ENCODE peak calls at places on chromosomes 1 and 21, in six cellular contexts. A, U, X, B, W and Y are unnamed samples.

GRCh38 chr1:156639601-156640101 is 2.3 kb upstream of the BCAN start:
- DNase-seq in B (no peak), A (no peak), X (no peak), U (no peak), W (no peak), Y (no peak)

GRCh38 chr1:195763907-195764183 is 844.4 kb downstream of the KCNT2 start:
- DNase-seq in B (no peak), X (no peak), W (no peak), A (no peak), U (no peak), Y (no peak)

GRCh38 chr1:3007298-3008147 is 13.7 kb upstream of the ACTRT2 start:
- DNase-seq in X (peak), A (no peak), U (no peak), W (no peak), B (no peak), Y (no peak)

GRCh38 chr1:53633073-53633704 is 105.8 kb downstream of the GLIS1 start:
- DNase-seq in X (no peak), B (no peak), U (no peak), W (no peak), A (no peak), Y (no peak)

GRCh38 chr1:150409504-150410362 is 45.8 kb downstream of the RPRD2 start:
- DNase-seq in W (no peak), X (no peak), U (no peak), B (peak), A (no peak), Y (no peak)

GRCh38 chr1:179881642-179882252 is 338 bp upstream of the TOR1AIP1 start:
- DNase-seq in B (peak), A (peak), W (peak), U (peak), X (no peak), Y (peak)

GRCh38 chr21:33064623-33064996 is 5.3 kb upstream of the OLIG1 start:
- DNase-seq in W (no peak), X (no peak), B (no peak), A (no peak), U (no peak), Y (no peak)

GRCh38 chr1:178613271-178613945 is 100.5 kb downstream of the TEX35 start:
- DNase-seq in B (no peak), W (no peak), X (no peak), U (no peak), A (no peak), Y (no peak)

GRCh38 chr1:97603218-97603617 is 317.6 kb downstream of the DPYD start:
- DNase-seq in A (no peak), X (no peak), B (no peak), U (no peak), W (no peak), Y (no peak)

GRCh38 chr21:27301216-27301615 is 334.3 kb upstream of the ADAMTS5 start:
- DNase-seq in W (no peak), X (no peak), U (peak), A (no peak), B (peak), Y (no peak)

GRCh38 chr1:153550398-153550758 is 1.3 kb upstream of the S100A3 start:
- DNase-seq in B (no peak), A (no peak), X (no peak), W (no peak), U (no peak), Y (no peak)

GRCh38 chr1:34754878-34755637 is at the start of gene GJB5:
- DNase-seq in B (no peak), X (no peak), A (no peak), U (no peak), W (no peak), Y (no peak)

GRCh38 chr1:230215049-230215448 is 148.0 kb downstream of the GALNT2 start:
- DNase-seq in A (peak), U (peak), W (peak), X (peak), B (peak), Y (peak)

GRCh38 chr1:77400781-77401180 is 119.0 kb downstream of the AK5 start:
- DNase-seq in W (no peak), X (no peak), A (no peak), B (no peak), U (no peak), Y (peak)

GRCh38 chr1:93734999-93735398 is 53.4 kb upstream of the BCAR3 start:
- DNase-seq in A (no peak), B (peak), U (no peak), X (no peak), W (no peak), Y (no peak)

GRCh38 chr1:245124644-245125043 is 30.1 kb upstream of the KIF26B start:
- DNase-seq in B (no peak), X (no peak), U (no peak), A (no peak), W (no peak), Y (no peak)

GRCh38 chr1:201295346-201295745 is 12.0 kb downstream of the PKP1 start:
- DNase-seq in X (no peak), B (no peak), A (no peak), W (no peak), U (no peak), Y (no peak)

GRCh38 chr21:18041012-18041411 is 203.6 kb upstream of the CHODL start:
- DNase-seq in B (peak), X (no peak), U (no peak), A (no peak), W (no peak), Y (no peak)

GRCh38 chr1:218304281-218305039 is 19.4 kb downstream of the RRP15 start:
- DNase-seq in U (no peak), A (no peak), B (peak), W (peak), X (no peak), Y (peak)

GRCh38 chr1:235597867-235598553 is 51.6 kb downstream of the GNG4 start:
- DNase-seq in W (no peak), B (peak), U (peak), X (no peak), A (no peak), Y (peak)

GRCh38 chr1:2340918-2341254 is 50.5 kb downstream of the MORN1 start:
- DNase-seq in A (no peak), X (no peak), W (no peak), U (no peak), B (no peak), Y (no peak)

GRCh38 chr1:202272446-202272845 is 69.3 kb downstream of the UBE2T start:
- DNase-seq in U (no peak), A (no peak), W (no peak), B (no peak), X (no peak), Y (no peak)

GRCh38 chr1:180611016-180611930 is 20.5 kb upstream of the XPR1 start:
- DNase-seq in X (no peak), A (no peak), W (peak), U (no peak), B (peak), Y (no peak)

GRCh38 chr1:218558411-218558810 is 213.3 kb downstream of the TGFB2 start:
- DNase-seq in W (no peak), X (no peak), U (no peak), A (no peak), B (no peak), Y (no peak)

GRCh38 chr1:99119193-99119592 is 114.5 kb upstream of the PLPPR5 start:
- DNase-seq in W (no peak), A (no peak), U (no peak), B (peak), X (no peak), Y (no peak)

GRCh38 chr1:213366141-213366831 is 315.2 kb downstream of the RPS6KC1 start:
- DNase-seq in X (no peak), A (no peak), B (no peak), U (no peak), W (no peak), Y (no peak)

GRCh38 chr1:162159515-162159914 is 90.0 kb downstream of the NOS1AP start:
- DNase-seq in B (no peak), W (no peak), U (no peak), X (no peak), A (no peak), Y (no peak)

GRCh38 chr1:160046494-160047115 is 14.8 kb upstream of the PIGM start:
- DNase-seq in A (no peak), B (peak), U (no peak), X (peak), W (peak), Y (peak)

GRCh38 chr1:225962440-225962975 is 21.5 kb upstream of the LEFTY2 start:
- DNase-seq in X (peak), U (no peak), W (peak), B (peak), A (no peak), Y (no peak)

GRCh38 chr1:33612877-33613487 is 140.5 kb downstream of the ZSCAN20 start:
- DNase-seq in A (no peak), X (peak), U (peak), W (peak), B (peak), Y (peak)

GRCh38 chr1:162463021-162463420 is 34.6 kb upstream of the UHMK1 start:
- DNase-seq in X (no peak), U (no peak), W (no peak), B (no peak), A (no peak), Y (no peak)

GRCh38 chr1:69645477-69645876 is 77.8 kb downstream of the LRRC7 start:
- DNase-seq in B (no peak), X (no peak), U (no peak), W (no peak), A (no peak), Y (no peak)

GRCh38 chr21:21096956-21097355 is 98.7 kb downstream of the NCAM2 start:
- DNase-seq in W (no peak), A (no peak), B (no peak), X (no peak), U (no peak), Y (no peak)

GRCh38 chr1:20719261-20719660 is 1.5 kb upstream of the KIF17 start:
- DNase-seq in A (no peak), X (peak), U (no peak), W (no peak), B (no peak), Y (no peak)

GRCh38 chr1:201754353-201754752 is 74.6 kb upstream of the IPO9 start:
- DNase-seq in A (no peak), W (no peak), U (no peak), B (peak), X (no peak), Y (no peak)

GRCh38 chr21:29077651-29078090 is 4.2 kb upstream of the CCT8 start:
- DNase-seq in U (no peak), A (no peak), X (no peak), B (peak), W (no peak), Y (no peak)

GRCh38 chr1:162029205-162029604 is 5.5 kb upstream of the OLFML2B start:
- DNase-seq in U (no peak), W (no peak), A (no peak), B (no peak), X (no peak), Y (no peak)

GRCh38 chr1:205340674-205341073 is 16.0 kb downstream of the KLHDC8A start:
- DNase-seq in A (no peak), B (no peak), W (no peak), U (no peak), X (no peak), Y (no peak)

GRCh38 chr1:205345761-205346160 is 11.0 kb downstream of the KLHDC8A start:
- DNase-seq in A (no peak), U (no peak), X (no peak), B (no peak), W (no peak), Y (no peak)

GRCh38 chr1:205344010-205344808 is 12.5 kb downstream of the KLHDC8A start:
- DNase-seq in A (no peak), W (no peak), X (peak), B (no peak), U (no peak), Y (no peak)

GRCh38 chr1:205346956-205347574 is 9.7 kb downstream of the KLHDC8A start:
- DNase-seq in B (no peak), X (no peak), W (no peak), A (no peak), U (no peak), Y (no peak)

GRCh38 chr1:205343431-205344009 is 13.2 kb downstream of the KLHDC8A start:
- DNase-seq in W (no peak), X (peak), A (no peak), B (no peak), U (no peak), Y (no peak)
- H3K4me3 ChIP-seq in W (peak), X (no peak), A (peak), B (no peak), U (no peak), Y (peak)

GRCh38 chr1:59045137-59045536 is 251.8 kb upstream of the FGGY start:
- DNase-seq in A (no peak), W (no peak), X (no peak), U (no peak), B (no peak), Y (no peak)

GRCh38 chr1:59046134-59046533 is 250.8 kb upstream of the FGGY start:
- DNase-seq in W (no peak), A (no peak), X (no peak), U (no peak), B (peak), Y (no peak)

GRCh38 chr1:59045636-59046035 is 251.3 kb upstream of the FGGY start:
- DNase-seq in A (no peak), B (no peak), U (no peak), X (no peak), W (no peak), Y (no peak)

GRCh38 chr1:59044535-59045121 is 252.3 kb upstream of the FGGY start:
- DNase-seq in B (no peak), W (no peak), X (no peak), U (no peak), A (no peak), Y (no peak)

GRCh38 chr1:59046730-59047157 is 250.2 kb upstream of the FGGY start:
- DNase-seq in B (no peak), A (no peak), U (no peak), W (no peak), X (no peak), Y (no peak)
- TF ChIP-seq CTCF in B (no peak), A (no peak), U (peak), W (no peak), X (no peak), Y (peak)

DNA sequence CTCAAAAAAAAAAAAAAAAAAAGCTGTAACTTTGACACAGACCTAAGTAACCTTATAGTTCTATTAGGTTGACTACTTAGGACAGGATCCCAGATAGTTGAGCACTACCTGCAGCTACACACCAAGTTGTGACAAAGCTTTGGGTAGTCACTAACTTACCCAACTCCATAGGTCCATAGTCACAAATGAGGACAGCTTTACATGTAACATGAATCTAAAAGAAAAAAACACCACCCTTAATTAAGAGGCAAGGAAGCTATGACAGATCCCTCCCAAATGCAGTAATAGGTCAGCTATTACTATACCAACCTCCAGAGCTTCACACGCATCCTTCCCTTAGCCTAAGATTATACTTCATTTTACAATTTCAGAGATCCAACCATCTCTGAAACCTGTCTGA is 12.7 kb upstream of the RAB42 start:
- DNase-seq in A (no peak), W (no peak), X (no peak), U (no peak), B (peak), Y (no peak)
- H3K4me3 ChIP-seq in A (no peak), W (no peak), X (no peak), U (peak), B (peak), Y (peak)

DNA sequence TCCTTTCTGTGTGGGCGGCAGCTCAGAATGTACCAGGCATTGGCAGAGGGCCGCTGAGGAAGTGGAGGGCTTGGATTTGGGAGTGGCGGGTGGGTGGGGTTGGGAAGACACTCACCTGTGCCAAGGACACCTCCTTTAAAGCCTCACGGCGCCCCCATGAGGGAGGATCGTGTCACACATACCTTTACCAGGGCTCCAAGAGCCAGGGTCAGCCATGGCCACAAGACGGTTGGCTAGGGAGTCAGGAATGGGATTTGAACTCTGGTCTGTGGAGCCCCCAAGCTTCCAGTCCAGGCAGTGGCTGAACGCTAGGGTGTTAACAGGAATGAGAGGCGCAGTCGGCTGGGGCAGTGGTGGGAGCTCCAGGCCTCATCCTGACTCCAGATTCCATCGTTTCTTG is 4.6 kb downstream of the NBL1 start:
- DNase-seq in W (no peak), U (no peak), A (no peak), X (peak), B (peak), Y (no peak)
- TF ChIP-seq CTCF in W (peak), U (peak), A (no peak), X (peak), B (peak), Y (peak)

GRCh38 chr1:224782601-224783000 is 146.9 kb upstream of the DNAH14 start:
- DNase-seq in A (no peak), W (no peak), B (no peak), U (no peak), X (no peak), Y (no peak)

GRCh38 chr1:224781800-224782199 is 147.7 kb upstream of the DNAH14 start:
- DNase-seq in U (no peak), W (no peak), B (no peak), A (no peak), X (no peak), Y (no peak)

GRCh38 chr1:224784606-224785328 is 144.7 kb upstream of the DNAH14 start:
- DNase-seq in W (no peak), X (no peak), A (no peak), U (peak), B (peak), Y (peak)

GRCh38 chr1:224780736-224781135 is 148.7 kb upstream of the DNAH14 start:
- DNase-seq in B (no peak), X (no peak), A (no peak), W (no peak), U (no peak), Y (no peak)

GRCh38 chr1:224783006-224783651 is 146.3 kb upstream of the DNAH14 start:
- DNase-seq in A (no peak), B (no peak), W (no peak), X (no peak), U (no peak), Y (no peak)
- H3K4me3 ChIP-seq in A (no peak), B (no peak), W (no peak), X (no peak), U (no peak), Y (no peak)

DNA sequence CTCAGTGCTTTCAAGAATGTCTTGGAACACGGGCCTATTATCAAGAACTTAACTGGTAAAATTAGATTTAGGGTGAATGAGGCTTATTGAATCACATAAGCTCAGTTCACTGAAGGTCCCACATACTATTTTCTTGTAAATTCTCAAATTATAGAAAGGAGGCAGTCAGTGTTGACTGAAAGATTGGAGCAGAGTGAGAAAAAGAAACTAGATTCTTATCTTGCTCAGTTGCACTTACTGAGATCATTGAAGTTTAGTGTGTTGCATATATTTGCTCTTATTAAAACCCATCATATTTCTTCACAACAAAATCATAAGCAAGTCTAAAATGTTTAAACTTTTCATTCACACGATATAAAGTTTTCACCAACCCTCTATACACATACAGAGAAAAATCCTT is 3.9 kb upstream of the RGS1 start:
- DNase-seq in A (no peak), B (no peak), X (no peak), U (no peak), W (no peak), Y (no peak)
- TF ChIP-seq CTCF in A (no peak), B (no peak), X (no peak), U (no peak), W (no peak), Y (no peak)

DNA sequence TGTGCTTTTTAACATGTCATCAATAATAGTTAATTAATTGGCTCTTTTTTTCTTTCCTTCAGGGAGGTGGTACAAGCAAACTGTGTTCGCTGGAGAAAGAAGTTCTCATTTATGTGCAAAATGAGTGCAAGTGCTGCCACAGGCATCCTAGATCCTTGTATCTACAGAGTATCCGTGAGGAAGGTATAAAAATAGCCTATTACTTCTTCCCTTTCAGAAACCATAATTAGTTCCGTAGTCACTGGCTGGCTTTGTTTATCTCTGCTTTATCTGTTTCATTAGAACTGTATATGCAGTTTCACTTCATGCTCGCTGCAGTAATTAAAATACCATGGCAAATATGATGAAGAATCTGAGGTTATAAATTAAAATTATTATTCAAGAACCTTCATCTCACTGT is 40.6 kb downstream of the EEIG2 start:
- DNase-seq in X (no peak), W (no peak), A (no peak), U (no peak), B (no peak), Y (no peak)
- H3K4me3 ChIP-seq in X (no peak), W (no peak), A (no peak), U (peak), B (no peak), Y (no peak)

GRCh38 chr1:39936724-39937491 is 18.0 kb upstream of the MFSD2A start:
- DNase-seq in X (no peak), U (no peak), W (no peak), B (no peak), A (no peak), Y (no peak)
- TF ChIP-seq CTCF in X (no peak), U (no peak), W (no peak), B (no peak), A (no peak), Y (no peak)

DNA sequence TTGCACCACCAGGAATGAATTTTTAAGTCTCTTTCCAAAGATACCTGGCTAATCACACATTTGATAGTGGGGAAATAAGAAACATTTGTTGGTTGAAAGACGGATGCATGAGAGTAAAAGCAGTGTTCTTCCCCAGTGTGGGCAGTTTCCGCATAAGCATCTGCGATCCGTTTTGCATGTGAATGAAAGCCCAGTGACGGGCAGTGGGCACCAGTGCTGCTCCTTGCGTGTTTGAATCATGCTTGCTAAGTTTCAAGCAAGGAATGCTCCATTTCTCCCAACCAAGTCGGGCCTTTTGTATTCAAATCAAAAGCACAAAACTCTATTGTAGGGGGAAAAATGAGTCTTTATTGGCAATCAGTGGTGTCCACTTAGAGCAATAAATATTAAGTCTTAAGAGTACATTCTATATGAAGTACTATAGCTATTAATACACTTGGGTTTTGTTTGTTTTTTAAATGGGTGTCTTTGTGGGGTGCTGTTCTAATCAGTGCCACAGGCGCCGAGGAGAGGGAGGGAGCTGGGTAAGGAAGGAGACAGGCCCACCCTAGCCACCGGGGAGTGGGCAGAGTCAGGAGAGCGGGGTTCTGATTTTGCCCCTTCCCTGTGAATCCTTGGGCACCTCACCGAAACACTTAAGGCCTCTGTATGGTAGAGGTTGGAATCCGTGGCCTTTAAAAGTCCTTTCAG is 750 bp upstream of the PTGFRN start:
- DNase-seq in A (peak), U (no peak), X (no peak), B (no peak), W (no peak), Y (no peak)
- H3K4me3 ChIP-seq in A (peak), U (peak), X (no peak), B (peak), W (peak), Y (peak)